ENCODE peak calls at places on chromosomes 4 and X, in ten cellular contexts. H, B, Q, U, A, F, M, N, D and W are unnamed samples.

GRCh38 chr4:17552427-17552826 is 24.6 kb upstream of the LAP3 start:
- DNase-seq in H (no peak), D (peak), M (no peak), B (no peak), Q (no peak), U (no peak), F (no peak), A (no peak), N (no peak), W (no peak)

GRCh38 chrX:112641449-112641848 is 38.3 kb downstream of the LHFPL1 start:
- DNase-seq in N (no peak), F (no peak), B (no peak), Q (no peak), M (no peak), U (no peak), A (no peak), D (no peak), H (peak), W (no peak)

GRCh38 chr4:184401397-184402171 is 72.8 kb downstream of the IRF2 start:
- DNase-seq in M (no peak), Q (peak), A (no peak), N (no peak), F (no peak), H (no peak), U (no peak), B (no peak), D (no peak), W (no peak)

GRCh38 chr4:2478220-2478619 is 9.3 kb downstream of the RNF4 start:
- DNase-seq in B (no peak), F (no peak), N (no peak), D (peak), H (no peak), M (no peak), U (no peak), Q (no peak), A (no peak), W (no peak)

GRCh38 chr4:8333726-8334460 is 64.3 kb downstream of the HTRA3 start:
- DNase-seq in M (no peak), N (no peak), U (no peak), B (no peak), Q (no peak), A (no peak), H (no peak), D (no peak), F (no peak), W (no peak)

GRCh38 chr4:81984746-81985145 is 389.0 kb downstream of the HNRNPD start:
- DNase-seq in Q (no peak), M (no peak), U (no peak), H (no peak), N (no peak), D (no peak), F (no peak), A (no peak), B (no peak), W (no peak)

GRCh38 chrX:9352683-9353430 is 112.0 kb upstream of the TBL1X start:
- DNase-seq in H (peak), D (peak), A (no peak), M (no peak), Q (no peak), N (peak), B (no peak), F (no peak), U (peak), W (no peak)

GRCh38 chrX:150270622-150271021 is 92.5 kb upstream of the MAMLD1 start:
- DNase-seq in D (no peak), M (no peak), N (no peak), B (no peak), H (no peak), Q (no peak), U (no peak), A (no peak), F (no peak), W (no peak)

GRCh38 chrX:53305996-53306937 is 24.9 kb upstream of the IQSEC2 start:
- DNase-seq in N (no peak), Q (no peak), U (no peak), F (no peak), B (no peak), D (no peak), M (no peak), H (no peak), A (no peak), W (no peak)

GRCh38 chr4:89305028-89305427 is 2.6 kb downstream of the GPRIN3 start:
- DNase-seq in U (no peak), D (no peak), A (no peak), H (no peak), N (no peak), M (no peak), F (no peak), Q (peak), B (no peak), W (no peak)

GRCh38 chr4:37892641-37893040 is 1.8 kb downstream of the TBC1D1 start:
- DNase-seq in Q (no peak), M (no peak), D (no peak), N (no peak), F (peak), H (peak), B (no peak), U (no peak), A (peak), W (no peak)